ENCODE peak calls at places on chromosomes 13 and 19, in seven cellular contexts. U, C, Q, T, H, S and A are unnamed samples.

GRCh38 chr13:59715591-59715990 is 448.1 kb downstream of the DIAPH3 start:
- DNase-seq in U (no peak), C (no peak), Q (no peak), T (no peak), H (no peak), S (no peak), A (no peak)

GRCh38 chr19:3162418-3163229 is 15.9 kb upstream of the S1PR4 start:
- DNase-seq in U (peak; percentile 58), C (no peak), Q (no peak), T (no peak), H (no peak), S (no peak), A (peak; percentile 51)

GRCh38 chr19:36939153-36939552 is 23.0 kb downstream of the ZNF568 start:
- DNase-seq in U (no peak), C (no peak), Q (no peak), T (no peak), H (no peak), S (no peak), A (no peak)

GRCh38 chr13:21053231-21053630 is 8.2 kb downstream of the LATS2 start:
- DNase-seq in U (peak; percentile 20), C (no peak), Q (no peak), T (no peak), H (no peak), S (no peak), A (no peak)

GRCh38 chr13:112637017-112637801 is 49.3 kb upstream of the TUBGCP3 start:
- DNase-seq in U (no peak), C (no peak), Q (no peak), T (no peak), H (no peak), S (no peak), A (no peak)

GRCh38 chr13:110200276-110200675 is 106.7 kb downstream of the COL4A1 start:
- DNase-seq in U (no peak), C (no peak), Q (no peak), T (no peak), H (no peak), S (no peak), A (no peak)

GRCh38 chr19:478236-478888 is 17.5 kb upstream of the SHC2 start:
- DNase-seq in U (no peak), C (no peak), Q (no peak), T (no peak), H (no peak), S (no peak), A (no peak)

GRCh38 chr19:4301590-4302237 is 475 bp downstream of the TMIGD2 start:
- DNase-seq in U (no peak), C (no peak), Q (no peak), T (no peak), H (no peak), S (no peak), A (no peak)

GRCh38 chr19:16265205-16265604 is 59.4 kb upstream of the KLF2 start:
- DNase-seq in U (no peak), C (no peak), Q (no peak), T (no peak), H (no peak), S (no peak), A (no peak)

GRCh38 chr13:113243847-113244246 is 34.4 kb downstream of the CUL4A start:
- DNase-seq in U (no peak), C (no peak), Q (no peak), T (no peak), H (no peak), S (no peak), A (no peak)

GRCh38 chr19:58409010-58409790 is 751 bp downstream of the ZNF584 start:
- DNase-seq in U (peak; percentile 60), C (peak; percentile 68), Q (no peak), T (no peak), H (no peak), S (no peak), A (peak; percentile 43)

GRCh38 chr19:29745253-29745652 is 30.2 kb upstream of the C19orf12 start:
- DNase-seq in U (no peak), C (no peak), Q (no peak), T (no peak), H (no peak), S (no peak), A (no peak)

GRCh38 chr19:2612619-2613249 is 89.8 kb downstream of the GNG7 start:
- DNase-seq in U (no peak), C (peak; percentile 61), Q (no peak), T (no peak), H (no peak), S (no peak), A (no peak)

GRCh38 chr13:106033634-106034033 is 501.8 kb downstream of the EFNB2 start:
- DNase-seq in U (no peak), C (no peak), Q (peak; percentile 21), T (no peak), H (no peak), S (no peak), A (no peak)

GRCh38 chr19:42122691-42123607 is 9.3 kb downstream of the POU2F2 start:
- DNase-seq in U (no peak), C (no peak), Q (no peak), T (peak; percentile 64), H (no peak), S (no peak), A (peak; percentile 81)

GRCh38 chr13:71067164-71067815 is 799.7 kb downstream of the DACH1 start:
- DNase-seq in U (no peak), C (no peak), Q (no peak), T (no peak), H (no peak), S (no peak), A (no peak)

GRCh38 chr13:111429064-111429558 is 108.7 kb downstream of the TEX29 start:
- DNase-seq in U (peak; percentile 33), C (no peak), Q (peak; percentile 80), T (no peak), H (no peak), S (peak; percentile 52), A (peak; percentile 29)

GRCh38 chr19:944663-945241 is 18.9 kb downstream of the ARID3A start:
- DNase-seq in U (no peak), C (no peak), Q (no peak), T (no peak), H (no peak), S (no peak), A (no peak)

GRCh38 chr19:7787602-7788177 is 24.6 kb downstream of the CLEC4M start:
- DNase-seq in U (no peak), C (no peak), Q (no peak), T (no peak), H (no peak), S (no peak), A (no peak)

GRCh38 chr19:7784856-7785255 is 21.8 kb downstream of the CLEC4M start:
- DNase-seq in U (no peak), C (no peak), Q (no peak), T (no peak), H (no peak), S (no peak), A (no peak)

GRCh38 chr19:7788178-7788932 is 25.3 kb downstream of the CLEC4M start:
- DNase-seq in U (no peak), C (no peak), Q (no peak), T (no peak), H (no peak), S (no peak), A (no peak)

GRCh38 chr19:7788933-7789323 is 25.9 kb downstream of the CLEC4M start:
- DNase-seq in U (no peak), C (no peak), Q (no peak), T (no peak), H (no peak), S (no peak), A (no peak)

GRCh38 chr19:7787141-7787540 is 24.1 kb downstream of the CLEC4M start:
- DNase-seq in U (no peak), C (peak; percentile 71), Q (peak; percentile 73), T (no peak), H (no peak), S (no peak), A (no peak)
- H3K4me3 ChIP-seq in U (no peak overlapping the region), C (no peak overlapping the region), Q (no peak overlapping the region), T (no peak overlapping the region), H (no peak overlapping the region), S (no peak overlapping the region), A (no peak overlapping the region)

GRCh38 chr19:23377276-23377675 is 18.0 kb downstream of the ZNF91 start:
- DNase-seq in U (no peak), C (no peak), Q (no peak), T (no peak), H (no peak), S (no peak), A (no peak)
- TF ChIP-seq CTCF in U (no peak), C (no peak), Q (no peak), T (no peak), H (no peak), S (no peak), A (no peak)

GRCh38 chr19:52993342-52994178 is 20.2 kb upstream of the ERVV-1 start:
- DNase-seq in U (peak; percentile 85), C (peak; percentile 88), Q (peak; percentile 84), T (peak; percentile 28), H (peak; percentile 6), S (peak; percentile 78), A (peak; percentile 40)

GRCh38 chr19:52991484-52991883 is 22.2 kb upstream of the ERVV-1 start:
- DNase-seq in U (no peak), C (no peak), Q (no peak), T (no peak), H (peak; percentile 4), S (no peak), A (no peak)

GRCh38 chr19:52995711-52996110 is 18.0 kb upstream of the ERVV-1 start:
- DNase-seq in U (no peak), C (no peak), Q (no peak), T (no peak), H (no peak), S (no peak), A (no peak)

GRCh38 chr19:52991021-52991420 is 22.7 kb upstream of the ERVV-1 start:
- DNase-seq in U (no peak), C (no peak), Q (no peak), T (no peak), H (no peak), S (no peak), A (no peak)

DNA sequence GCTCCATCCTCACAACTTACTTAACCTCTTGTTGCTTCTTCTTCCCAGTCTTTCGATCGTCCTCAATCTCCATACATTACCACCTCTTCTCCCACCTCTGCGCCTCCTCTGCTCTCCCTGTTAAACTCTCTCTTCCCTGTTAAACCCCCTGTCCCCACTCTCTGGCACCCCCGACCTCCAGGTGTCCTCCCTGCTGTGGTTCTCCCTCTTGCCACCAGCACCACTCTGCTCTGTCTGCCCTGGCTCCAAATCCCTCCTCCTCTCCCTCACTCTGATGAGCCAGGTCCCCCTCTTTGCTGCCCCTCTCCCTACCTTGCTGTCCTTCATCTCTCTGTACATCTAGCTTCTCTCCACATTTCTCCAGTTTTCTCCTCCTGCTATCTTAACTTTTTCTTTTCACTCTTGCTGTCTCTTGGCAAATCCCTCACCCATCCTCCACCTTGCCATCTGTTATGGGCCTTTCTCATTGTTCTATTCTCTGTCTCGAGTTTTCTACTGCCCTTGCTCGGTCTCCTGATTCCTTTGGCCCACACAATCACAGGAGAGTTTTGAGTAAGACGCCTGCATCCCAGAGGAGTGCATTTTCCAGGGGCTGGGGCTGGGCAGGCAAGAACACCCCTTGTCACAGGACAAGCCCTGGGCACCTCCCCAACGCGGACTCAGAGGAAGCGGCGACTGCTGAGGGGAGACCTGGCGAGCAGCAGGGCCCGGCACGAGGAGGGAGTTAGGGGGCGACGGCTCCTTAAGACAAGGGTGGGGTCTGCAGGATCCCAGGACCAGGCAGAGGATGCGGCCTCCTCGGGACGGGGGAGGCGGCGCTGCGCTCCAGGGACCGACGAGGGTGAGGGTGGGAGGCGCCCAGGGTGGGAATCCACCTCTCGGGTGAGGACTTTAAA is 21.4 kb upstream of the ERVV-1 start:
- DNase-seq in U (no peak), C (peak; percentile 74), Q (peak; percentile 9), T (no peak), H (no peak), S (no peak), A (no peak)
- H3K4me3 ChIP-seq in U (peak overlapping the region; percentile 76), C (peak overlapping the region; percentile 51), Q (peak overlapping the region; percentile 9), T (no peak overlapping the region), H (peak overlapping the region; percentile 53), S (peak overlapping the region; percentile 22), A (no peak overlapping the region)

GRCh38 chr13:107291875-107292274 is 723.9 kb upstream of the ARGLU1 start:
- DNase-seq in U (no peak), C (no peak), Q (no peak), T (no peak), H (no peak), S (no peak), A (no peak)
- TF ChIP-seq CTCF in U (no peak), C (no peak), Q (no peak), T (no peak), H (no peak), S (no peak), A (no peak)